ENCODE peak calls at places on chromosomes 1 and 21, in eight cellular contexts. L, Z, A, D, X, C, Y and Q are unnamed samples.

GRCh38 chr1:11316701-11317100 is 43.7 kb downstream of the UBIAD1 start:
- DNase-seq in L (no peak), Z (peak; percentile 6), A (no peak), D (no peak), X (no peak), C (no peak), Y (no peak), Q (no peak)

GRCh38 chr1:2555634-2556276 is 416 bp upstream of the TNFRSF14 start:
- DNase-seq in L (peak; percentile 82), Z (no peak), A (no peak), D (peak; percentile 95), X (peak; percentile 68), C (peak; percentile 63), Y (no peak), Q (no peak)

GRCh38 chr1:161092621-161093028 is 3.3 kb upstream of the NECTIN4 start:
- DNase-seq in L (no peak), Z (no peak), A (no peak), D (peak; percentile 49), X (no peak), C (no peak), Y (no peak), Q (no peak)

GRCh38 chr1:62237361-62237760 is 42.7 kb downstream of the L1TD1 start:
- DNase-seq in L (no peak), Z (no peak), A (no peak), D (no peak), X (no peak), C (no peak), Y (no peak), Q (no peak)

GRCh38 chr1:20739225-20739624 is 6.7 kb upstream of the SH2D5 start:
- DNase-seq in L (no peak), Z (no peak), A (no peak), D (no peak), X (no peak), C (no peak), Y (no peak), Q (no peak)

GRCh38 chr1:119136401-119136800 is 4.1 kb downstream of the WARS2 start:
- DNase-seq in L (no peak), Z (no peak), A (no peak), D (no peak), X (no peak), C (no peak), Y (no peak), Q (no peak)

GRCh38 chr1:234067584-234067983 is 163.1 kb downstream of the SLC35F3 start:
- DNase-seq in L (no peak), Z (no peak), A (no peak), D (no peak), X (no peak), C (no peak), Y (no peak), Q (no peak)

GRCh38 chr21:36738489-36739126 is 39.7 kb downstream of the SIM2 start:
- DNase-seq in L (no peak), Z (no peak), A (no peak), D (no peak), X (no peak), C (no peak), Y (no peak), Q (no peak)

GRCh38 chr1:194873328-194873923 is 1687.0 kb upstream of the B3GALT2 start:
- DNase-seq in L (no peak), Z (no peak), A (no peak), D (peak; percentile 84), X (no peak), C (no peak), Y (no peak), Q (no peak)

GRCh38 chr21:45974073-45975016 is 7.2 kb upstream of the COL6A1 start:
- DNase-seq in L (no peak), Z (no peak), A (peak; percentile 66), D (peak; percentile 53), X (no peak), C (no peak), Y (no peak), Q (no peak)

GRCh38 chr1:22772054-22772453 is 61.4 kb downstream of the EPHB2 start:
- DNase-seq in L (no peak), Z (no peak), A (no peak), D (no peak), X (no peak), C (no peak), Y (no peak), Q (peak; percentile 61)

GRCh38 chr1:165114022-165114888 is 242.3 kb downstream of the LMX1A start:
- DNase-seq in L (no peak), Z (peak; percentile 21), A (peak; percentile 47), D (peak; percentile 26), X (no peak), C (no peak), Y (peak; percentile 72), Q (peak; percentile 73)

GRCh38 chr21:33360281-33360680 is 35.5 kb downstream of the IFNAR1 start:
- DNase-seq in L (no peak), Z (peak; percentile 36), A (no peak), D (no peak), X (no peak), C (no peak), Y (no peak), Q (no peak)

GRCh38 chr1:160439718-160440117 is 39.4 kb downstream of the VANGL2 start:
- DNase-seq in L (no peak), Z (no peak), A (no peak), D (no peak), X (no peak), C (no peak), Y (no peak), Q (no peak)

GRCh38 chr1:99808391-99809115 is 41.6 kb upstream of the AGL start:
- DNase-seq in L (peak; percentile 13), Z (peak; percentile 83), A (peak; percentile 71), D (peak; percentile 82), X (peak; percentile 16), C (peak; percentile 40), Y (peak; percentile 80), Q (peak; percentile 60)

GRCh38 chr1:16146888-16147614 is 8.8 kb downstream of the EPHA2 start:
- DNase-seq in L (no peak), Z (no peak), A (no peak), D (no peak), X (no peak), C (no peak), Y (no peak), Q (no peak)

GRCh38 chr1:183147735-183148134 is 38.3 kb upstream of the LAMC2 start:
- DNase-seq in L (no peak), Z (no peak), A (no peak), D (no peak), X (no peak), C (no peak), Y (no peak), Q (no peak)

GRCh38 chr1:62487956-62488355 is 51.1 kb downstream of the USP1 start:
- DNase-seq in L (no peak), Z (no peak), A (peak; percentile 5), D (no peak), X (no peak), C (no peak), Y (no peak), Q (no peak)

GRCh38 chr1:56755911-56756310 is 63.3 kb downstream of the FYB2 start:
- DNase-seq in L (no peak), Z (no peak), A (no peak), D (no peak), X (no peak), C (no peak), Y (no peak), Q (no peak)

GRCh38 chr1:166032901-166033371 is 133.9 kb downstream of the FAM78B start:
- DNase-seq in L (no peak), Z (no peak), A (no peak), D (no peak), X (no peak), C (no peak), Y (peak; percentile 59), Q (peak; percentile 91)

GRCh38 chr1:92817986-92818764 is 13.7 kb upstream of the RPL5 start:
- DNase-seq in L (no peak), Z (peak; percentile 17), A (peak; percentile 52), D (peak; percentile 46), X (no peak), C (peak; percentile 7), Y (no peak), Q (peak; percentile 3)

GRCh38 chr21:39911286-39911685 is 44.0 kb downstream of the PCP4 start:
- DNase-seq in L (no peak), Z (no peak), A (peak; percentile 25), D (no peak), X (no peak), C (no peak), Y (peak; percentile 64), Q (peak; percentile 80)

GRCh38 chr1:15153842-15154479 is 414 bp downstream of the TMEM51 start:
- DNase-seq in L (no peak), Z (no peak), A (peak; percentile 81), D (no peak), X (no peak), C (no peak), Y (peak; percentile 77), Q (peak; percentile 71)

GRCh38 chr1:85864727-85865126 is 156.5 kb upstream of the ZNHIT6 start:
- DNase-seq in L (no peak), Z (no peak), A (no peak), D (no peak), X (no peak), C (no peak), Y (no peak), Q (no peak)

GRCh38 chr1:8373547-8374270 is 55.8 kb downstream of the SLC45A1 start:
- DNase-seq in L (no peak), Z (peak; percentile 76), A (no peak), D (no peak), X (no peak), C (no peak), Y (peak; percentile 99), Q (peak; percentile 68)

GRCh38 chr1:200780545-200781444 is 42.1 kb downstream of the CAMSAP2 start:
- DNase-seq in L (no peak), Z (no peak), A (no peak), D (no peak), X (no peak), C (no peak), Y (no peak), Q (no peak)

GRCh38 chr1:217534566-217534965 is 96.3 kb downstream of the GPATCH2 start:
- DNase-seq in L (no peak), Z (no peak), A (no peak), D (no peak), X (no peak), C (no peak), Y (no peak), Q (peak; percentile 23)

GRCh38 chr1:154970631-154971340 is at the start of gene SHC1:
- DNase-seq in L (no peak), Z (peak; percentile 91), A (peak; percentile 90), D (peak; percentile 68), X (no peak), C (no peak), Y (peak; percentile 78), Q (no peak)

GRCh38 chr1:228295201-228295600 is 87.4 kb downstream of the OBSCN start:
- DNase-seq in L (no peak), Z (no peak), A (no peak), D (no peak), X (no peak), C (no peak), Y (no peak), Q (no peak)

GRCh38 chr1:11374079-11374747 is 101.2 kb downstream of the UBIAD1 start:
- DNase-seq in L (no peak), Z (no peak), A (no peak), D (peak; percentile 20), X (no peak), C (no peak), Y (no peak), Q (no peak)

GRCh38 chr1:111730706-111731105 is 8.5 kb downstream of the INKA2 start:
- DNase-seq in L (no peak), Z (no peak), A (no peak), D (no peak), X (no peak), C (no peak), Y (no peak), Q (no peak)

GRCh38 chr1:5324903-5325302 is 667.3 kb downstream of the NPHP4 start:
- DNase-seq in L (no peak), Z (no peak), A (no peak), D (no peak), X (no peak), C (no peak), Y (no peak), Q (no peak)

GRCh38 chr1:6497215-6497866 is 5.9 kb upstream of the PLEKHG5 start:
- DNase-seq in L (no peak), Z (no peak), A (peak; percentile 97), D (peak; percentile 71), X (peak; percentile 41), C (peak; percentile 42), Y (peak; percentile 80), Q (peak; percentile 81)

GRCh38 chr1:191831572-191831971 is 326.7 kb upstream of the RGS18 start:
- DNase-seq in L (no peak), Z (no peak), A (peak; percentile 24), D (peak; percentile 36), X (no peak), C (no peak), Y (no peak), Q (no peak)